ENCODE peak calls at places on chromosomes 12 and 14, in nine cellular contexts. M, L, J, S, G, I, D, H and B are unnamed samples.

GRCh38 chr14:75558440-75558839 is 20.0 kb upstream of the FLVCR2 start:
- DNase-seq in M (no peak), L (no peak), J (no peak), S (no peak), G (no peak), I (no peak), D (no peak), H (no peak), B (no peak)

GRCh38 chr14:103071544-103072251 is 12.3 kb upstream of the LBHD2 start:
- DNase-seq in M (no peak), L (no peak), J (no peak), S (no peak), G (no peak), I (no peak), D (no peak), H (no peak), B (no peak)

GRCh38 chr14:72714871-72715214 is 179.1 kb downstream of the DPF3 start:
- DNase-seq in M (peak; percentile 82), L (peak; percentile 39), J (peak; percentile 36), S (no peak), G (no peak), I (no peak), D (no peak), H (no peak), B (no peak)

GRCh38 chr12:111361717-111362576 is 6.9 kb downstream of the PHETA1 start:
- DNase-seq in M (no peak), L (peak; percentile 57), J (no peak), S (no peak), G (no peak), I (no peak), D (no peak), H (no peak), B (no peak)

GRCh38 chr14:95485222-95485819 is 31.1 kb downstream of the SYNE3 start:
- DNase-seq in M (no peak), L (no peak), J (no peak), S (no peak), G (no peak), I (no peak), D (no peak), H (no peak), B (no peak)

GRCh38 chr14:35687335-35687939 is 121.7 kb downstream of the RALGAPA1 start:
- DNase-seq in M (no peak), L (no peak), J (peak; percentile 83), S (peak; percentile 23), G (peak; percentile 3), I (peak; percentile 30), D (peak; percentile 40), H (peak; percentile 72), B (peak; percentile 27)

GRCh38 chr14:96102071-96102856 is 63.1 kb downstream of the C14orf132 start:
- DNase-seq in M (no peak), L (no peak), J (peak; percentile 38), S (no peak), G (no peak), I (no peak), D (no peak), H (no peak), B (no peak)

GRCh38 chr14:104293231-104293841 is 154.9 kb downstream of the KIF26A start:
- DNase-seq in M (no peak), L (peak; percentile 8), J (no peak), S (no peak), G (no peak), I (no peak), D (no peak), H (no peak), B (no peak)

GRCh38 chr12:88958961-88959360 is 378.7 kb upstream of the KITLG start:
- DNase-seq in M (no peak), L (no peak), J (no peak), S (no peak), G (no peak), I (no peak), D (no peak), H (no peak), B (no peak)

GRCh38 chr12:86801439-86801838 is 545.2 kb upstream of the MGAT4C start:
- DNase-seq in M (no peak), L (no peak), J (peak; percentile 4), S (no peak), G (no peak), I (no peak), D (no peak), H (no peak), B (no peak)

DNA sequence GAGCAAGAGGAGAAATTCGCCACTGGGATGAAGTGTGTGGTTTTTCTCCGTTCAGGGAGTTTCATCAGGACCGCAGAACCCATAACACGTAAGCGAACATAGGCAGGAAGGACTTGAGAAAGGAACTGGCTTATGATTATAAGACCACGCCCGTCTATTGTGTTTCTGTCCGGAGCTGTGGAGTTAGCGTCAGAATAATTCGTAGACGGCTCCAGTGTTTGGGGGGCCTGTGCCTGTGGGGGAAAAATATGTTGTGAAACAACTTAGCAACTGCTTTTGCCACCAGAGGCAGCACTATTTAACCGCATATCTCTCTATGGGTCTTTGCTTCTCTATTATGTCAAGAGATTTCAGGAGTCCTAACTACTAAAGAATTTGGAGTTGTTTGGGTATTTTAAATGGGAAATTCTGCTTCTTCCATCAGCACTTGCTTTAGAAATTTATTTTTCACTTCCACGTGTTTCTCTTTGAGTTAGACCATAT is 506 bp upstream of the CLEC14A start:
- DNase-seq in M (no peak), L (no peak), J (peak; percentile 69), S (no peak), G (no peak), I (peak; percentile 41), D (no peak), H (no peak), B (peak; percentile 7)
- TF ChIP-seq CTCF in M (peak; percentile 21), L (no peak), J (peak; percentile 50), S (no peak), G (no peak), I (no peak), D (no peak), H (no peak), B (no peak)

GRCh38 chr14:56341766-56342418 is 223.7 kb downstream of the PELI2 start:
- DNase-seq in M (no peak), L (no peak), J (peak; percentile 77), S (no peak), G (no peak), I (no peak), D (no peak), H (no peak), B (no peak)

GRCh38 chr14:56340921-56341320 is 222.7 kb downstream of the PELI2 start:
- DNase-seq in M (no peak), L (no peak), J (no peak), S (no peak), G (no peak), I (no peak), D (no peak), H (no peak), B (no peak)

GRCh38 chr14:56338674-56339073 is 220.5 kb downstream of the PELI2 start:
- DNase-seq in M (no peak), L (no peak), J (no peak), S (peak; percentile 41), G (no peak), I (no peak), D (no peak), H (no peak), B (no peak)

GRCh38 chr14:56342419-56342901 is 224.2 kb downstream of the PELI2 start:
- DNase-seq in M (no peak), L (no peak), J (peak; percentile 81), S (peak; percentile 51), G (no peak), I (no peak), D (no peak), H (peak; percentile 27), B (no peak)

DNA sequence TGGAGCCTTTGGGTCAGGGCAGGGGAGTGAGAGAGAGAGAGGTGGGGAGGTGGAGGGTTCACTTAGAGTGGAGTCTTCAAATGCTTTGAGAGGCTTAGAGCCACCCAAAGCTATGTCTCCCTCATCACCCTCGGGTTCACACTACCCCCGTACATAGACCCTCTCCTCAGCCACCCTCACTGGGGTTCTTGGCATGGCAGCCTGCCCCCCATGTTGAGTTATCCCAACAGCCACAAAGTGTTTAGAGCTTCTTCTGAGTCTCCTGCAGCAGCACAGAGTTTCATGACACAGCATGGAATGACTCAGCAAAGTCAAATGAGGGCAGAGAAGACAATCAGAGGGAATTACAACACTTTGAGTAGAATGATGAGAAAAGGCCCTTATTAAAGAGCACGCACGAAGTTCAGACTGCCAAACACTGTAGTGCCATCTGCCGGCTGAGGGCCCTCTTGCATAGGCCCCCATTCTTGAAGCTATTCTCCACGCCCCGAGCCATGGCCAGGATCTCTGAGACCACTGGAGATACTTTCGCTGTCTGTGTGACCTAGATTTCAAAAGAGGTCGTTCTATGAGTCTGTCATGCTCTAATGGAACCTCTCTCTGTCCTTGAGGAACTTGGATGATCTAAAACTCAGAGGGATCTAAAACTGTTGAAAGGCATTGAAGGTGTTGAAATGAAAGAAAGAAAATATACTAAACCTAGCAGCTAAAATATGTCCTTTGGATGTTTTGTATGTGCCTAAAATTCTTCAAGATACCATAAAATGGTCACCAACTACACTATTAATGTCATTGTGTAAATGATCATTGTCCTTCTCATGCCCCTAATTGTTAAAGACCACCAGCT is 221.9 kb downstream of the PELI2 start:
- DNase-seq in M (peak; percentile 57), L (peak; percentile 70), J (peak; percentile 97), S (peak; percentile 92), G (peak; percentile 39), I (peak; percentile 60), D (peak; percentile 41), H (peak; percentile 74), B (peak; percentile 58)
- TF ChIP-seq CTCF in M (peak; percentile 57), L (peak; percentile 67), J (peak; percentile 95), S (peak; percentile 96), G (peak; percentile 63), I (peak; percentile 49), D (peak; percentile 88), H (peak; percentile 83), B (peak; percentile 64)

GRCh38 chr12:102543494-102543893 is 63.1 kb upstream of the IGF1 start:
- DNase-seq in M (no peak), L (no peak), J (no peak), S (no peak), G (no peak), I (no peak), D (no peak), H (peak; percentile 37), B (no peak)
- TF ChIP-seq CTCF in M (no peak), L (no peak), J (peak; percentile 26), S (peak; percentile 17), G (no peak), I (peak; percentile 15), D (peak; percentile 22), H (peak; percentile 42), B (no peak)

GRCh38 chr14:32208490-32208889 is 5.4 kb upstream of the RNU6-8 start:
- DNase-seq in M (no peak), L (no peak), J (no peak), S (no peak), G (no peak), I (no peak), D (no peak), H (no peak), B (no peak)

GRCh38 chr14:32206552-32206951 is 3.5 kb upstream of the RNU6-8 start:
- DNase-seq in M (no peak), L (no peak), J (no peak), S (no peak), G (no peak), I (no peak), D (no peak), H (no peak), B (no peak)

GRCh38 chr14:32205554-32205953 is 2.5 kb upstream of the RNU6-8 start:
- DNase-seq in M (no peak), L (no peak), J (no peak), S (no peak), G (no peak), I (no peak), D (no peak), H (no peak), B (no peak)

GRCh38 chr14:32203928-32204357 is 874 bp upstream of the RNU6-8 start:
- DNase-seq in M (peak; percentile 57), L (peak; percentile 22), J (peak; percentile 9), S (no peak), G (peak; percentile 10), I (peak; percentile 4), D (no peak), H (peak; percentile 21), B (no peak)

GRCh38 chr14:32205984-32206383 is 2.9 kb upstream of the RNU6-8 start:
- DNase-seq in M (no peak), L (no peak), J (no peak), S (no peak), G (no peak), I (no peak), D (no peak), H (peak; percentile 77), B (no peak)
- TF ChIP-seq CTCF in M (no peak), L (no peak), J (no peak), S (no peak), G (no peak), I (no peak), D (no peak), H (no peak), B (no peak)